ENCODE peak calls at places on chromosomes 6 and 20, in six cellular contexts. One of them, this sample, is unnamed.

GRCh38 chr6:854405-855073 is 161.6 kb upstream of the EXOC2 start:
- DNase-seq in H1: no peak
- DNase-seq in WTC11: no peak
- DNase-seq in A549: no peak
- DNase-seq in K562: no peak
- DNase-seq in HepG2: no peak
- DNase-seq in this sample: no peak

GRCh38 chr6:43971776-43972126 is 155.5 kb downstream of the MRPL14 start:
- DNase-seq in H1: no peak
- DNase-seq in WTC11: no peak
- DNase-seq in A549: no peak
- DNase-seq in K562: no peak
- DNase-seq in HepG2: no peak
- DNase-seq in this sample: no peak

GRCh38 chr6:152087096-152087495 is 279.6 kb downstream of the ESR1 start:
- DNase-seq in H1: no peak
- DNase-seq in WTC11: no peak
- DNase-seq in A549: no peak
- DNase-seq in K562: no peak
- DNase-seq in HepG2: no peak
- DNase-seq in this sample: no peak

GRCh38 chr6:118659513-118660217 is 8.3 kb upstream of the CEP85L start:
- DNase-seq in H1: no peak
- DNase-seq in WTC11: no peak
- DNase-seq in A549: no peak
- DNase-seq in K562: peak
- DNase-seq in HepG2: no peak
- DNase-seq in this sample: no peak

GRCh38 chr20:21936720-21937380 is 231.4 kb downstream of the PAX1 start:
- DNase-seq in H1: peak
- DNase-seq in WTC11: no peak
- DNase-seq in A549: no peak
- DNase-seq in K562: no peak
- DNase-seq in HepG2: no peak
- DNase-seq in this sample: no peak

GRCh38 chr6:27650620-27651370 is 177.9 kb upstream of the ZNF184 start:
- DNase-seq in H1: peak
- DNase-seq in WTC11: peak
- DNase-seq in A549: peak
- DNase-seq in K562: peak
- DNase-seq in HepG2: peak
- DNase-seq in this sample: peak

GRCh38 chr6:93040375-93040774 is 379.0 kb downstream of the EPHA7 start:
- DNase-seq in H1: no peak
- DNase-seq in WTC11: no peak
- DNase-seq in A549: no peak
- DNase-seq in K562: no peak
- DNase-seq in HepG2: no peak
- DNase-seq in this sample: peak

GRCh38 chr20:54254596-54254995 is 46.7 kb downstream of the PFDN4 start:
- DNase-seq in H1: no peak
- DNase-seq in WTC11: no peak
- DNase-seq in A549: no peak
- DNase-seq in K562: no peak
- DNase-seq in HepG2: no peak
- DNase-seq in this sample: no peak

GRCh38 chr6:101266063-101266462 is 127.4 kb upstream of the GRIK2 start:
- DNase-seq in H1: no peak
- DNase-seq in WTC11: no peak
- DNase-seq in A549: no peak
- DNase-seq in K562: no peak
- DNase-seq in HepG2: no peak
- DNase-seq in this sample: no peak

GRCh38 chr6:44411141-44411540 is 23.6 kb downstream of the CDC5L start:
- DNase-seq in H1: no peak
- DNase-seq in WTC11: no peak
- DNase-seq in A549: no peak
- DNase-seq in K562: no peak
- DNase-seq in HepG2: no peak
- DNase-seq in this sample: peak

GRCh38 chr20:58075565-58075964 is 152.9 kb downstream of the ANKRD60 start:
- DNase-seq in H1: no peak
- DNase-seq in WTC11: no peak
- DNase-seq in A549: no peak
- DNase-seq in K562: no peak
- DNase-seq in HepG2: no peak
- DNase-seq in this sample: no peak

GRCh38 chr6:159830481-159831372 is 30.7 kb downstream of the PNLDC1 start:
- DNase-seq in H1: no peak
- DNase-seq in WTC11: peak
- DNase-seq in A549: no peak
- DNase-seq in K562: no peak
- DNase-seq in HepG2: no peak
- DNase-seq in this sample: no peak

GRCh38 chr20:62219101-62219991 is 732 bp downstream of the HRH3 start:
- DNase-seq in H1: no peak
- DNase-seq in WTC11: peak
- DNase-seq in A549: peak
- DNase-seq in K562: no peak
- DNase-seq in HepG2: no peak
- DNase-seq in this sample: no peak

GRCh38 chr20:41030536-41031242 is 2.1 kb downstream of the TOP1 start:
- DNase-seq in H1: no peak
- DNase-seq in WTC11: no peak
- DNase-seq in A549: no peak
- DNase-seq in K562: peak
- DNase-seq in HepG2: peak
- DNase-seq in this sample: peak

GRCh38 chr6:166567813-166568212 is 18.7 kb downstream of the RAMACL start:
- DNase-seq in H1: no peak
- DNase-seq in WTC11: no peak
- DNase-seq in A549: no peak
- DNase-seq in K562: no peak
- DNase-seq in HepG2: no peak
- DNase-seq in this sample: no peak

GRCh38 chr6:135158397-135158796 is 22.7 kb upstream of the MYB start:
- DNase-seq in H1: no peak
- DNase-seq in WTC11: no peak
- DNase-seq in A549: no peak
- DNase-seq in K562: no peak
- DNase-seq in HepG2: no peak
- DNase-seq in this sample: no peak

GRCh38 chr6:139801571-139802321 is 427.3 kb upstream of the CITED2 start:
- DNase-seq in H1: no peak
- DNase-seq in WTC11: no peak
- DNase-seq in A549: peak
- DNase-seq in K562: peak
- DNase-seq in HepG2: no peak
- DNase-seq in this sample: no peak

GRCh38 chr6:170212956-170213636 is 77.8 kb downstream of the DLL1 start:
- DNase-seq in H1: no peak
- DNase-seq in WTC11: no peak
- DNase-seq in A549: no peak
- DNase-seq in K562: no peak
- DNase-seq in HepG2: no peak
- DNase-seq in this sample: no peak

GRCh38 chr6:163844352-163844751 is 429.8 kb downstream of the QKI start:
- DNase-seq in H1: no peak
- DNase-seq in WTC11: no peak
- DNase-seq in A549: no peak
- DNase-seq in K562: no peak
- DNase-seq in HepG2: no peak
- DNase-seq in this sample: no peak

GRCh38 chr6:105384004-105384403 is 18.9 kb downstream of the PREP start:
- DNase-seq in H1: no peak
- DNase-seq in WTC11: no peak
- DNase-seq in A549: peak
- DNase-seq in K562: peak
- DNase-seq in HepG2: no peak
- DNase-seq in this sample: no peak

GRCh38 chr20:63345328-63346100 is 15.6 kb downstream of the CHRNA4 start:
- DNase-seq in H1: no peak
- DNase-seq in WTC11: no peak
- DNase-seq in A549: no peak
- DNase-seq in K562: no peak
- DNase-seq in HepG2: no peak
- DNase-seq in this sample: no peak

DNA sequence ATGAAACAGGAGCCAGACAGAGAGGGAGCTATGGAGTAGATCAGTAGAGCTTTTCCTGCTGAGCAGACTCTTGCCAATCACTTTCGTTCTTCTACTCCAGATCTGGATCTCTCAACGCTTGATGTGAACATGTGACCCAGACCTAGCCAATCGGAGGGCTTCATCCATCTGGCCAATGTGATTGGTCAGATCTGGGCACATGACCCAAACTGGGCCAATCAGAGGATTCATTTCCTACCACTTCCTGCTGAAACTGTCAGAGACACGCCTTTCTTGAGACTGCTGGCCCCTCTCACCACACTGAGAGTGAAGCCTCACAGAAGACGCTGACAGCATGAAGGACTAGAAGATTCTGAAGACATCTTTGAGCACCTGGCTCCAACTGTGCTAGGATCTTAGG is 44.2 kb upstream of the ZMYND8 start:
- DNase-seq in H1: no peak
- DNase-seq in WTC11: no peak
- DNase-seq in A549: peak
- DNase-seq in K562: peak
- DNase-seq in HepG2: no peak
- DNase-seq in this sample: no peak
- TF ChIP-seq JUN in H1: no peak
- TF ChIP-seq JUN in WTC11: no peak
- TF ChIP-seq JUN in A549: no peak
- TF ChIP-seq JUN in K562: no peak
- TF ChIP-seq JUN in HepG2: no peak
- TF ChIP-seq JUN in this sample: no peak

GRCh38 chr6:109512271-109512817 is 29.3 kb upstream of the ZBTB24 start:
- DNase-seq in H1: no peak
- DNase-seq in WTC11: no peak
- DNase-seq in A549: no peak
- DNase-seq in K562: no peak
- DNase-seq in HepG2: no peak
- DNase-seq in this sample: peak
- TF ChIP-seq JUN in H1: no peak
- TF ChIP-seq JUN in WTC11: no peak
- TF ChIP-seq JUN in A549: no peak
- TF ChIP-seq JUN in K562: no peak
- TF ChIP-seq JUN in HepG2: no peak
- TF ChIP-seq JUN in this sample: no peak

GRCh38 chr6:149901444-149902140 is 3.7 kb upstream of the RAET1E start:
- DNase-seq in H1: no peak
- DNase-seq in WTC11: no peak
- DNase-seq in A549: no peak
- DNase-seq in K562: no peak
- DNase-seq in HepG2: no peak
- DNase-seq in this sample: no peak
- TF ChIP-seq JUN in H1: no peak
- TF ChIP-seq JUN in WTC11: no peak
- TF ChIP-seq JUN in A549: no peak
- TF ChIP-seq JUN in K562: no peak
- TF ChIP-seq JUN in HepG2: no peak
- TF ChIP-seq JUN in this sample: no peak

GRCh38 chr6:12719017-12719416 is 2.5 kb downstream of the PHACTR1 start:
- DNase-seq in H1: no peak
- DNase-seq in WTC11: no peak
- DNase-seq in A549: no peak
- DNase-seq in K562: no peak
- DNase-seq in HepG2: no peak
- DNase-seq in this sample: no peak

GRCh38 chr6:12716298-12716853 is at the start of gene PHACTR1:
- DNase-seq in H1: no peak
- DNase-seq in WTC11: no peak
- DNase-seq in A549: no peak
- DNase-seq in K562: no peak
- DNase-seq in HepG2: no peak
- DNase-seq in this sample: no peak

GRCh38 chr6:12715437-12715836 is 1.1 kb upstream of the PHACTR1 start:
- DNase-seq in H1: no peak
- DNase-seq in WTC11: no peak
- DNase-seq in A549: no peak
- DNase-seq in K562: no peak
- DNase-seq in HepG2: no peak
- DNase-seq in this sample: no peak

GRCh38 chr6:12718025-12718424 is 1.5 kb downstream of the PHACTR1 start:
- DNase-seq in H1: no peak
- DNase-seq in WTC11: no peak
- DNase-seq in A549: peak
- DNase-seq in K562: no peak
- DNase-seq in HepG2: peak
- DNase-seq in this sample: no peak

GRCh38 chr6:12717356-12717755 is 789 bp downstream of the PHACTR1 start:
- DNase-seq in H1: no peak
- DNase-seq in WTC11: no peak
- DNase-seq in A549: no peak
- DNase-seq in K562: no peak
- DNase-seq in HepG2: peak
- DNase-seq in this sample: no peak
- TF ChIP-seq JUN in H1: no peak
- TF ChIP-seq JUN in WTC11: no peak
- TF ChIP-seq JUN in A549: no peak
- TF ChIP-seq JUN in K562: no peak
- TF ChIP-seq JUN in HepG2: no peak
- TF ChIP-seq JUN in this sample: no peak

GRCh38 chr20:49889943-49890650 is 25.2 kb downstream of the SPATA2 start:
- DNase-seq in H1: no peak
- DNase-seq in WTC11: peak
- DNase-seq in A549: no peak
- DNase-seq in K562: no peak
- DNase-seq in HepG2: no peak
- DNase-seq in this sample: no peak
- TF ChIP-seq JUN in H1: no peak
- TF ChIP-seq JUN in WTC11: no peak
- TF ChIP-seq JUN in A549: no peak
- TF ChIP-seq JUN in K562: no peak
- TF ChIP-seq JUN in HepG2: no peak
- TF ChIP-seq JUN in this sample: no peak

DNA sequence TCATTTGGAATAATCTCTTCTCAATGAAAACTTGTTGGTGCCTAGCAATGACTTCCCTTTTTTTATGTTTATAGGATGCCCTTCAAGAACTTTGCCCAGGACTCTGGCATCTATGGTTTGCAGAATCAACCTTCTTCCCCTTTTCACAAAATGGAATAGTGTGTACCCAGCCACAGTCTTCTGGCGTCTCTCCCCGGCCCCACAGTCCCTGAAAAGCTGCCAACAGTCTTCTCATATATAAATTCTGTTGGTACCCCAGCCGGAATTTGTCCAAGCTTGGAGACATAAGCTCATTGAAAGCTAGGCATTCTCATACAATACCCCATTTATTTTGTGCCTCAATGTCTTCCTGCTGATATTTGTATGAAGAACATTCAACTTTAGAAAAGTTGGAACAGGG is 26.4 kb upstream of the MCM3 start:
- DNase-seq in H1: no peak
- DNase-seq in WTC11: no peak
- DNase-seq in A549: no peak
- DNase-seq in K562: no peak
- DNase-seq in HepG2: no peak
- DNase-seq in this sample: no peak
- TF ChIP-seq JUN in H1: no peak
- TF ChIP-seq JUN in WTC11: no peak
- TF ChIP-seq JUN in A549: no peak
- TF ChIP-seq JUN in K562: no peak
- TF ChIP-seq JUN in HepG2: no peak
- TF ChIP-seq JUN in this sample: no peak